ENCODE peak calls at places on chromosomes 5 and 9, in five cellular contexts. Y, S, T, A and D are unnamed samples.

GRCh38 chr9:14347408-14348224 is 33.7 kb upstream of the NFIB start:
- DNase-seq in Y (peak), S (peak), A (no peak), T (no peak), D (peak)

GRCh38 chr9:81574399-81574798 is 114.9 kb downstream of the TLE1 start:
- DNase-seq in S (no peak), T (peak), Y (peak), A (no peak), D (no peak)

GRCh38 chr9:135887585-135888050 is 19.7 kb downstream of the CAMSAP1 start:
- DNase-seq in S (peak), Y (no peak), T (no peak), A (no peak), D (no peak)

GRCh38 chr5:143139585-143139984 is 263.9 kb downstream of the NR3C1 start:
- DNase-seq in A (no peak), S (no peak), T (no peak), Y (no peak), D (no peak)

GRCh38 chr9:137415451-137415850 is 7.5 kb downstream of the EXD3 start:
- DNase-seq in T (no peak), S (no peak), Y (no peak), A (no peak), D (no peak)

GRCh38 chr5:112689510-112689909 is 48.2 kb upstream of the APC start:
- DNase-seq in S (no peak), Y (peak), A (no peak), T (peak), D (no peak)

GRCh38 chr5:84248013-84248412 is 136.7 kb downstream of the EDIL3 start:
- DNase-seq in A (no peak), T (no peak), S (no peak), Y (peak), D (no peak)

GRCh38 chr5:79510638-79511037 is 3.3 kb downstream of the HOMER1 start:
- DNase-seq in A (no peak), S (no peak), Y (no peak), T (no peak), D (no peak)

GRCh38 chr9:30504502-30504905 is 1879.9 kb upstream of the ACO1 start:
- DNase-seq in A (no peak), Y (no peak), S (no peak), T (no peak), D (no peak)

GRCh38 chr5:150510460-150511263 is 2.7 kb downstream of the NDST1 start:
- DNase-seq in Y (no peak), S (no peak), T (no peak), A (no peak), D (no peak)

GRCh38 chr5:27093296-27093695 is 54.9 kb upstream of the CDH9 start:
- DNase-seq in A (no peak), T (no peak), S (no peak), Y (no peak), D (no peak)

GRCh38 chr9:72952914-72953313 is at the start of gene ALDH1A1:
- DNase-seq in S (peak), T (no peak), Y (no peak), A (no peak), D (no peak)

GRCh38 chr9:93686127-93686879 is 109.9 kb downstream of the PHF2 start:
- DNase-seq in Y (no peak), S (peak), A (no peak), T (no peak), D (no peak)

GRCh38 chr9:13857521-13857920 is 456.4 kb downstream of the NFIB start:
- DNase-seq in Y (no peak), T (peak), A (no peak), S (no peak), D (no peak)

GRCh38 chr9:90870646-90871326 is 69.2 kb downstream of the SYK start:
- DNase-seq in S (no peak), Y (peak), A (peak), T (peak), D (peak)

GRCh38 chr9:135907446-135908333 is at the start of gene CAMSAP1:
- DNase-seq in T (peak), Y (peak), A (peak), S (peak), D (peak)

GRCh38 chr5:71533142-71533541 is 54.0 kb upstream of the MCCC2 start:
- DNase-seq in Y (no peak), T (peak), S (no peak), A (no peak), D (no peak)

GRCh38 chr9:135522931-135523330 is 1.7 kb downstream of the LCN1 start:
- DNase-seq in A (no peak), Y (no peak), S (no peak), T (no peak), D (no peak)

GRCh38 chr9:127051881-127052595 is 70.4 kb downstream of the ANGPTL2 start:
- DNase-seq in Y (no peak), S (no peak), A (no peak), T (no peak), D (no peak)

GRCh38 chr9:126489604-126490593 is 123.8 kb upstream of the LMX1B start:
- DNase-seq in A (no peak), S (no peak), T (no peak), Y (no peak), D (peak)

GRCh38 chr5:177426566-177427210 is at the start of gene GRK6:
- DNase-seq in Y (peak), A (peak), T (no peak), S (no peak), D (no peak)

GRCh38 chr9:126690431-126691051 is 76.8 kb downstream of the LMX1B start:
- DNase-seq in S (peak), Y (peak), A (no peak), T (no peak), D (peak)

GRCh38 chr9:108549184-108549583 is 306.6 kb downstream of the ACTL7B start:
- DNase-seq in A (no peak), T (peak), Y (peak), S (no peak), D (peak)

GRCh38 chr9:122378236-122378635 is 7.4 kb downstream of the PTGS1 start:
- DNase-seq in A (no peak), Y (no peak), S (no peak), T (no peak), D (no peak)

GRCh38 chr5:150527808-150528207 is 19.9 kb downstream of the NDST1 start:
- DNase-seq in Y (no peak), T (no peak), S (no peak), A (no peak), D (no peak)

GRCh38 chr5:112584781-112585180 is 152.9 kb upstream of the APC start:
- DNase-seq in T (no peak), Y (no peak), A (no peak), S (no peak), D (peak)

GRCh38 chr5:171607863-171608262 is 177.8 kb upstream of the SMIM23 start:
- DNase-seq in Y (no peak), A (no peak), S (no peak), T (no peak), D (no peak)

GRCh38 chr9:93452710-93453046 is 703 bp downstream of the FAM120AOS start:
- DNase-seq in T (no peak), S (no peak), A (no peak), Y (no peak), D (peak)

GRCh38 chr9:21993893-21994525 is at the start of gene CDKN2A:
- DNase-seq in S (peak), A (no peak), Y (peak), T (peak), D (no peak)

GRCh38 chr5:1725641-1726468 is 73.8 kb downstream of the MRPL36 start:
- DNase-seq in A (peak), S (peak), T (no peak), Y (no peak), D (no peak)

GRCh38 chr5:1723957-1724821 is 75.4 kb downstream of the MRPL36 start:
- DNase-seq in Y (no peak), A (no peak), S (no peak), T (no peak), D (no peak)

GRCh38 chr5:1723476-1723875 is 76.2 kb downstream of the MRPL36 start:
- DNase-seq in T (no peak), Y (no peak), A (no peak), S (peak), D (no peak)

GRCh38 chr5:1726469-1726865 is 73.2 kb downstream of the MRPL36 start:
- DNase-seq in A (no peak), Y (no peak), T (no peak), S (peak), D (no peak)

DNA sequence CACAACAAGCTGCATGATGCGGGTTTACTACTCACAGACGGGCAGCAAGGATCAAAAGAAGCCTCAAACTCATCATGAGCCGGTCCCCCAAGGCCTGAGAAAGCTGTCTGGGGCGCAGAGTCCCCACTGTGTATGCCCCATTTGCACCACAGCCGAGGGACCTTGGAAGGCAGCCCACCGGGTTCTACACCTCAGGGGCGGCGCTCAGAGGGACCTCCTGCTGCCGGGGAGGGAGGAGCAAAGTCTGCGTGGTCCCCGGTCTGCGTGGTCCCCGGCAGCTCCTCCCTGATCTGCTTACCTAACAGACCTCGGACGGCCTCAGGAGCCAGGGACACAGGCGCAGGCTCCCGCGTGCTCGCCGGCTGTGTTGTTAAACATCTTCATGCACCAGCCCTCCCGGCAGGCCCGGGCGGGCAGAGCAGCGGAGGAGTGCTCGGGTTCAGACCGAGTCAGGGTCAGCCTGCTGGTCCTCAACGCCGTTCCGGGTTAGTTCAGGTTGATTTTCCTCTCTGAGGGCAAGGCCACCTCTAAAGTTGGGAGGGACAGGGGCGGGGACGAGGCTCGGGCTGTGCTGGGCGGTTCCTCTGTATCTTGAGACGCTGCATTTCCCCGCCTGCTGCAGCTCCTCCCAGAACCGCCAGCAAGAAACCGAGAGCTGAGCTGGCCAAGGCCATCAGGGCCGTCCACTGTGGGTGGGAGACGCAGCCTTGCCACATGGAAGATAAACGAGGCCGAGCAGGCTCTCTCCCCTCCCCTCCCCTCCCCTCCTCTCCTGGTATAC is 74.6 kb downstream of the MRPL36 start:
- DNase-seq in Y (peak), T (no peak), S (peak), A (no peak), D (no peak)
- H3K14ac ChIP-seq in Y (no peak), T (no peak), S (peak), A (peak), D (no peak)

GRCh38 chr5:40834391-40834848 is 602 bp downstream of the RPL37 start:
- DNase-seq in S (no peak), Y (peak), A (no peak), T (peak), D (peak)
- H3K14ac ChIP-seq in S (peak), Y (no peak), A (no peak), T (peak), D (peak)

GRCh38 chr5:159021360-159022177 is 78.1 kb downstream of the EBF1 start:
- DNase-seq in Y (peak), A (no peak), T (peak), S (no peak), D (no peak)

GRCh38 chr5:159017787-159018186 is 81.9 kb downstream of the EBF1 start:
- DNase-seq in Y (peak), T (peak), S (peak), A (no peak), D (no peak)

GRCh38 chr5:159022178-159022556 is 77.5 kb downstream of the EBF1 start:
- DNase-seq in Y (peak), S (no peak), A (no peak), T (peak), D (no peak)

GRCh38 chr5:159018855-159019254 is 80.9 kb downstream of the EBF1 start:
- DNase-seq in Y (peak), T (no peak), A (no peak), S (no peak), D (no peak)
- H3K14ac ChIP-seq in Y (no peak), T (no peak), A (no peak), S (no peak), D (no peak)

GRCh38 chr5:31776976-31777651 is 138.2 kb downstream of the PDZD2 start:
- DNase-seq in Y (no peak), T (no peak), S (no peak), A (no peak), D (no peak)

GRCh38 chr5:31771500-31771899 is 132.6 kb downstream of the PDZD2 start:
- DNase-seq in T (no peak), A (no peak), S (no peak), Y (no peak), D (no peak)

GRCh38 chr5:31771045-31771444 is 132.1 kb downstream of the PDZD2 start:
- DNase-seq in S (no peak), A (no peak), T (no peak), Y (no peak), D (no peak)

GRCh38 chr5:31770157-31770556 is 131.2 kb downstream of the PDZD2 start:
- DNase-seq in T (no peak), Y (no peak), A (no peak), S (peak), D (no peak)

DNA sequence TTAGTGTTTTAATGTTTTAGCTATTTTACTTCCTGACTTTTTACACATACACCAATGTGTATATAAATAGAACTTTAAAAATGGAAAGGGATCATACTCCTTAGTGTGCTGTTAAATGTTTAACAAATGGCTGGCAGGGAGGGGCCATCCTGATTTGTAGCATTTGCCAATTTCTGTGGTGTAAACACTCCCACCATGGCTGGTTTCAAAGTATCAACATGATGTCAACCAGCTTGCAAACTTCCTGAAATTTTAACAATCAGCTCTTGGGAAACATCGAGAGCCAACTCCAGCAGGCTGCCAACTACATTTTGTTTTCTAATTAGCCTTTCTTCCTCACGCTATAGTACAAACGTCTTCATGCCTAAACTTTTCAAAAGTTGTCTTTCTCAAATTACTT is 135.8 kb downstream of the PDZD2 start:
- DNase-seq in Y (no peak), A (no peak), S (no peak), T (no peak), D (no peak)
- H3K14ac ChIP-seq in Y (no peak), A (no peak), S (no peak), T (no peak), D (no peak)

DNA sequence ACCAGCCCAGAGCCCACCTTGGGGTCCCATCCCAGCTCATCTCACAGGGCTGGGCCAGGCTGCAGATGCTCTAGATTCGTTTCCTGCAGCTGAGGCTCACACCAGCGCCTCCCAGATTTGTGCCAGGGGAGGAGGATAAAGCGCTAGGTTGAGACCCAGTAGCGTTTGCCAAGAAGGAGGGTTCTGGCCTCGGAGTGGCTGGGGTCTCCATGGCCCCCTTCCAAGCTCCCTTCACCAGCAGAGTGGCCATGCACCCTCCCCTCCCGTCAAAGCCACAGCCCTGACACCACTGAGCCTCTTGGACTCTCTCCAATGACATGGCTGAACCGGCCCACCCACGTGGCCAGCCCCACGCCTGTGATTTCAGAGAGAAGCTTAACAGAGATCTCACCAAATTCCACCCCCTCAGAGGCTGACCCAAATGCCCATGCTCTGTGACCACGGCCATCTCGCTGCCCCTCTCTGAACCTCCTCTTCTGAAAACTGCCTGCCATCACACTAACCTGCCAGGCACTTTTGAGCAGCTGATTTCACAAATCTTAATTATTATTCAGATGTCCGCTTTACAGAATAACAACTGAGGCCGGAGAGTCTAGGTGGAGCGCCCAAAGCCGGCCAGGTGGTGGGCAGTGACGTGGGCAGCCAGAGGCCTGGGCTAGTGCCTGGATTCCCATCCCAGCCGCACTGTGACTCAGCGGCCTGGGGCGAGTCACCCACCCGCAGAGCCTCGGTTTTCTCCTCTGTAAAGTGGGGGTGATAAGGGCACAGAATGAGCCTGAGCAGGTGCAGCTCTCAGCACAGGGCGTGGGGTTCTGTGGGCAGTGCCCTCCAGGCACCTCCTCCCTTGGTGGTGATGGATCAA is 155.7 kb downstream of the C9orf50 start:
- DNase-seq in S (no peak), T (peak), Y (peak), A (no peak), D (peak)
- H3K14ac ChIP-seq in S (peak), T (peak), Y (no peak), A (peak), D (peak)

GRCh38 chr5:67425514-67425913 is 228.9 kb upstream of the CD180 start:
- DNase-seq in S (no peak), A (no peak), Y (no peak), T (peak), D (no peak)
- H3K14ac ChIP-seq in S (no peak), A (no peak), Y (no peak), T (no peak), D (no peak)

GRCh38 chr5:181246276-181247050 is 2.8 kb upstream of the RACK1 start:
- DNase-seq in S (peak), Y (peak), T (peak), A (peak), D (peak)
- H3K14ac ChIP-seq in S (peak), Y (peak), T (peak), A (peak), D (peak)

DNA sequence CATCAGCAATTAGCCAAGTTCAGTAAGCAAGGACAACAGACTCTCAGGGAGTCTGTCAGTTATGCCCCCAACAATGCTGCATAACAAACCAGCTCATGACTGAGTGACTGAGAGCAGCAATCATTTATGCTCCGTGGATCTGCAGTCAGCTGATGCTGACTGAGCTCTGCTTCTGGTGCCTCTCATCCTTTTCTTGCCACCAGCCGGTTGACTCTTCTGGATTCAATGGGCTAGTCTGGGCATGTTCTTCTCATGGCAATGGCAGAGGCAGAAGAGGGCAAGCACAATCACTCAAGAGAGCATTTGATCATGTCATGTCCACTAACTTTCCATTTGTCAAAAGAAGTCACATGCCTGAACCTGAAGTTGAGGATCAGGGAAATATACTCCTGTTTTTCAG is 157.0 kb upstream of the NTRK2 start:
- DNase-seq in Y (no peak), S (no peak), A (no peak), T (no peak), D (no peak)
- H3K14ac ChIP-seq in Y (no peak), S (no peak), A (no peak), T (no peak), D (no peak)

GRCh38 chr5:11311731-11312130 is 550.7 kb upstream of the DAP start:
- DNase-seq in T (no peak), A (no peak), Y (no peak), S (no peak), D (no peak)

GRCh38 chr5:11306365-11306764 is 545.3 kb upstream of the DAP start:
- DNase-seq in S (no peak), A (no peak), Y (no peak), T (no peak), D (no peak)

GRCh38 chr5:11310158-11310557 is 549.1 kb upstream of the DAP start:
- DNase-seq in T (no peak), A (no peak), Y (no peak), S (no peak), D (no peak)

DNA sequence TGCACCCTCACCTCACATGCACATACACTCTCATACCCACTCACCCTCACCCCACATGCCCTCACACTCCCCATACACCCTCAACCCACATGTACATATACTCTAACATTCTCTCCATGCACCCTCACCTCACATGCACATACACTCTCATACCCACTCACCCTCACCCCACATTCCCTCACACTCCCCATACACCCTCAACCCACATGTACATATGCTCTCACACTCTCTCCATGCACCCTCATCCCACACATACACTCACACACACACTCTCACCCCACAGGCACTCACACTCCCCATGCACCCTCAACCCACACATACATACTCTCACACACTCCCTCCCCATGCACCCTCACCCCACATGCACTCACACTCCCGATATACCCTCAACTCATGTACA is 550.2 kb upstream of the DAP start:
- DNase-seq in S (no peak), Y (no peak), T (no peak), A (no peak), D (no peak)
- H3K14ac ChIP-seq in S (no peak), Y (no peak), T (no peak), A (peak), D (no peak)

DNA sequence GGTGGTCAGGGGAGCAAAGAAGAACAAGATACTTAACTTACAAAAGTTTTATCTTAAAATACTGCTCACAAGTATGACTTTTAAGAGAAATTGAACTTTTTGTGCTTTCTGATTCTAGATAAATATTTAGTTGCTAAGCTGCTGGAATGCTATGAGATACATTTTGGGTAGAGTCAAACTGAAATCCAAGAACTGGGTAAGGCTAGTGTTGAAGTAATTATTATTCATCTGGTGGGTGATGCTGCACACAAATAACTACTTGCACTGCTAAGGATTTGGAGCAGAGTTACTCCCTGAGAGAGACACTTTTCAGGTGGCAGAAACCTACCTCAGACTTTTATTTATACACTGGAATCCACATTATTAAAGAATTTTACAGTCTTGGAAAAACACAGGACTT is 187.1 kb downstream of the EFNA5 start:
- DNase-seq in S (no peak), T (no peak), A (no peak), Y (no peak), D (no peak)
- H3K14ac ChIP-seq in S (no peak), T (no peak), A (no peak), Y (no peak), D (no peak)